ENCODE peak calls at places on chromosomes 12 and 14, in seven cellular contexts. N is AG09309, M is AG04449, I is upper lobe of left lung, J is A549, Y is lower leg skin, K is PC-9. D is an unnamed sample.

GRCh38 chr12:115440438-115440837 is 756.5 kb upstream of the TBX3 start:
- DNase-seq in N (peak), M (peak), I (no peak), K (no peak), Y (no peak), J (peak), D (no peak)

GRCh38 chr12:57844725-57845477 is 1.6 kb downstream of the CTDSP2 start:
- DNase-seq in I (peak), M (no peak), N (no peak), J (peak), K (peak), Y (peak), D (peak)

GRCh38 chr12:80598004-80598606 is 109.3 kb upstream of the MYF6 start:
- DNase-seq in N (peak), Y (no peak), K (no peak), I (no peak), M (peak), J (peak), D (no peak)

GRCh38 chr14:93804654-93805053 is 16.4 kb upstream of the PRIMA1 start:
- DNase-seq in N (no peak), J (no peak), K (no peak), Y (no peak), I (no peak), M (no peak), D (no peak)

GRCh38 chr12:25629341-25629740 is 76.3 kb upstream of the LMNTD1 start:
- DNase-seq in Y (no peak), K (no peak), M (no peak), N (no peak), J (no peak), I (no peak), D (no peak)

GRCh38 chr12:122031342-122032216 is 9.9 kb downstream of the BCL7A start:
- DNase-seq in M (no peak), I (no peak), K (peak), Y (no peak), J (peak), N (no peak), D (no peak)

GRCh38 chr12:39872425-39872824 is 233.5 kb downstream of the SLC2A13 start:
- DNase-seq in Y (no peak), M (no peak), J (no peak), N (no peak), K (no peak), I (no peak), D (no peak)

GRCh38 chr14:76773188-76773885 is 12.1 kb downstream of the VASH1 start:
- DNase-seq in J (peak), I (no peak), M (peak), K (peak), N (peak), Y (peak), D (no peak)

GRCh38 chr12:13209279-13210021 is 12.9 kb downstream of the EMP1 start:
- DNase-seq in M (no peak), N (no peak), J (no peak), Y (no peak), I (no peak), K (no peak), D (no peak)
- H3K4me3 ChIP-seq in M (no peak), N (no peak), J (no peak), Y (no peak), I (no peak), K (peak), D (no peak)

GRCh38 chr12:93802293-93802692 is 125.1 kb downstream of the CRADD start:
- DNase-seq in Y (no peak), I (no peak), K (no peak), N (no peak), J (no peak), M (no peak), D (no peak)
- H3K4me3 ChIP-seq in Y (no peak), I (no peak), K (no peak), N (no peak), J (no peak), M (no peak), D (no peak)

GRCh38 chr14:100900837-100901390 is 2.6 kb downstream of the RTL1 start:
- DNase-seq in K (peak), N (no peak), I (no peak), M (no peak), Y (no peak), J (peak), D (peak)

GRCh38 chr14:100901391-100902183 is 1.9 kb downstream of the RTL1 start:
- DNase-seq in N (no peak), I (no peak), J (no peak), K (no peak), M (no peak), Y (no peak), D (no peak)

GRCh38 chr14:100898465-100898864 is 5.1 kb downstream of the RTL1 start:
- DNase-seq in M (no peak), K (no peak), N (no peak), I (no peak), J (no peak), Y (peak), D (no peak)

GRCh38 chr14:100898935-100899840 is 4.3 kb downstream of the RTL1 start:
- DNase-seq in I (no peak), Y (peak), J (no peak), N (no peak), M (no peak), K (no peak), D (no peak)

DNA sequence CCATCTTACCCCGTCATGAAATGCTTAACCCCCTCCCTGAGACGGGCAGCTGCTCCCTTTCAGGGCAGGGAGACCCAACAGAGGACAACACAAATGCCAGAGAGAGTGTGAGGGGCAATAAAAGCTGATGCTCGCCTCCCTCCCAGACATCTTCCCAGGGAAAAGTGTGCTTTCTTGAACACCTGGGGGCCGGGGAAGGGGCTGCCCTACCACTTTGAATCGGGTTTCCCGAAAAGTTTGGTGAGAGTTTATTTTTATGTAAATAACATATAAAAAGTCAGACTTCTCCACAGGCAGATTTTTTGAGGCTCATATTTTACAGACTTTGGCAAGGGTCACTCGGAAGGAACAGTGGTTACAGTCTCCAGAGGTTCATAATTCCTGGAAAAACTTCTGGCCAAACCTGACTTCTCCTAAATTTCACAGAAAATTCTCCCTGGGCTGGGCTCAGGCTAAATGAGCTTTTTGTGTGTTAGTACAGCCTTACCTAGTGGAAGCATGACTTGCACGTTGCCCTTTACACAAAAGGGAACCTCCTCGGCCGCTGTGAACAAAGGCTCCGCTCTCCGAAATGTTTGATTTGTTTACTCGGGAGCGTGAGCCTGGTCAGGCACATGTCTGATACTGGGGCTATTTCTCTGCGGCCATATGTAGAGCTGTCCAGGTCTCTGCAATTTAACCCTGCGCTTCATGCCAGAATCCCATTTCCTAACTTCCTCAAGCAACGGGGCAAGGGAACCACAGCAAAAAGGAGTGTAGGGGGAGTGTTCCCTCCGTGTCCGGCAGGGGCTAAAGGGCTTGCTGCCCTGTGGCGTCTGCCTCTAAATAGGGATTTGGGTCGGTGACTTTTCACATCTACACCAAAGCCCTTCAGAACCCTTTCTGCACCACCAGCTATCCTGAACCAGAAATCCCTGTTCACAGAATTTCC is 3.4 kb downstream of the RTL1 start:
- DNase-seq in Y (no peak), I (no peak), K (no peak), N (no peak), J (no peak), M (no peak), D (peak)
- H3K4me3 ChIP-seq in Y (no peak), I (no peak), K (no peak), N (no peak), J (no peak), M (no peak), D (no peak)

DNA sequence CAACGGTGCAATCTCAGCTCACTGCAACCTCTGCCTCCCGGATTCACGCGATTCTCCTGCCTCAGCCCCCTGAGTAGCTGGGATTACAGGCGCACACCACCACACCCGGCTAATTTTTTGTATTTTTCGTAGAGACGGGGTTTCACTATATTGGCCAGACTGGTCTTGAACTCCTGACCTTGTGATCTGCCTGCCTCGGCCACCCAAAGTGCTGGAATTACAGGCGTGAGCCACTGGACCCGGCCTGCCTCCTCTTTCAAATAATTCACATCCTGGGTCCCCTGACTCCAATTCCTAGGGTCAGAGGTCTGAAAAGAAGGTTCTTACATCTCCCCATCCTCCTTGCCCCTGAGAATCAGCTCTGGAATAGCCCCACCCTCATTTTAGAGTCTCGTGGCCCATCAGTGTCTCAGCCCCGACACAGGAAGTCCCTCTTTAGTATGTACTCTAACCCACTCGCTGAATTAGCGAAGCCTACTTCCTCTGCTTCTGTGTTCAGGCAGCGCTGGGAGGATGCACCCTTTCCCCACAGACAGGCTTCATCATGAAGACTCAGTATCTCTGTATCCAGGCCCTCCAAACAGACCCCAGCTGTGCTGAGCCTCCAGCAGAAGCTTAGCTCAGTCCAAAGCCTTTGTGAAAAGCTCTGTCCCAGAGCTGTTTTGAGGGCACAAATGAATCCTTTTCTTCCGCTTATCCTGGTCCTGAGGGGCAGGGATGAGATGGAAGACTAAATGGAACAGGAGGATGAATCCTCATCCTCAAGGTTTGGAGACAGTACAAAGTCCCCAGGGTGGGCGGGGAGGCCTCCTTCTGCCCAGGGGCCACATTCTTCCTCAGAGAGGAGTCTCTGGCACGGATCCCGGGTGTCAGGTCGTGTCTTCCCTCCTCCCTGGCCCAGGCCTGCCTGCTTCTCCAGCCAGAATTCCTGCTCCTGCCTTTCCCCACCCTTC is 3.5 kb downstream of the LPAR5 start:
- DNase-seq in K (peak), J (no peak), M (no peak), Y (peak), I (no peak), N (no peak), D (no peak)
- H3K4me3 ChIP-seq in K (no peak), J (no peak), M (no peak), Y (no peak), I (no peak), N (no peak), D (no peak)

GRCh38 chr12:53617700-53618099 is 8.5 kb downstream of the ATF7 start:
- DNase-seq in I (no peak), K (no peak), J (no peak), N (no peak), Y (no peak), M (no peak), D (no peak)
- H3K4me3 ChIP-seq in I (peak), K (no peak), J (no peak), N (no peak), Y (no peak), M (no peak), D (no peak)

GRCh38 chr12:102824218-102824835 is 92.7 kb downstream of the PAH start:
- DNase-seq in Y (no peak), I (peak), K (peak), N (no peak), J (peak), M (no peak), D (peak)
- H3K4me3 ChIP-seq in Y (no peak), I (no peak), K (no peak), N (no peak), J (no peak), M (no peak), D (no peak)

DNA sequence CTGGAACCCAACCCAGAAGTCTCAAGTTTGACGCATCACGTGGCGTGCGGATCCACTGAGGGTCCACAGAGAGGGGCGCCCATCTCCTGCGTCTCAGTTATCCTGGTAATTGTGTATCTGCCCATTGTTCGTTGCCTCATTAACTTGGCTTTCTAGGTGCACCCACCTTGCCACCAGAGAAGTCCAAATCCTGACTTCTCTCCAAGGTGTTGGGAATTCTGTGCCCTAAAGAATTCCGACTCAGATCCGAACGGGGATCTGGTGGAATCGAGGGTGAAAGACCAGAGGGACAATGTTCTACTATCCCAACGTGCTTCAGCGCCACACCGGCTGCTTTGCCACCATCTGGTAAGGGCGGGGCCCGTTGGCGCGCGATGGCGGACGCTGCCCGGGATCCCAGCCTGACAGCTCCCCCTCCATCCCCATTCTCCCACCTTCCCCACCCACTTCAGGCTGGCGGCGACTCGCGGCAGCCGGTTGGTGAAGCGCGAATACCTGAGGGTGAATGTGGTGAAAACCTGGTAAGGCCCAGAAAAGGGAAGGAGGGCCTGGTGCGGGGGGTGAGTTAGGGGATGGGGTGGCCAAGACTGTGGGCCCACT is 481 bp downstream of the REC8 start:
- DNase-seq in J (no peak), Y (no peak), K (no peak), I (peak), M (no peak), N (no peak), D (no peak)
- H3K4me3 ChIP-seq in J (no peak), Y (no peak), K (no peak), I (peak), M (peak), N (no peak), D (no peak)

DNA sequence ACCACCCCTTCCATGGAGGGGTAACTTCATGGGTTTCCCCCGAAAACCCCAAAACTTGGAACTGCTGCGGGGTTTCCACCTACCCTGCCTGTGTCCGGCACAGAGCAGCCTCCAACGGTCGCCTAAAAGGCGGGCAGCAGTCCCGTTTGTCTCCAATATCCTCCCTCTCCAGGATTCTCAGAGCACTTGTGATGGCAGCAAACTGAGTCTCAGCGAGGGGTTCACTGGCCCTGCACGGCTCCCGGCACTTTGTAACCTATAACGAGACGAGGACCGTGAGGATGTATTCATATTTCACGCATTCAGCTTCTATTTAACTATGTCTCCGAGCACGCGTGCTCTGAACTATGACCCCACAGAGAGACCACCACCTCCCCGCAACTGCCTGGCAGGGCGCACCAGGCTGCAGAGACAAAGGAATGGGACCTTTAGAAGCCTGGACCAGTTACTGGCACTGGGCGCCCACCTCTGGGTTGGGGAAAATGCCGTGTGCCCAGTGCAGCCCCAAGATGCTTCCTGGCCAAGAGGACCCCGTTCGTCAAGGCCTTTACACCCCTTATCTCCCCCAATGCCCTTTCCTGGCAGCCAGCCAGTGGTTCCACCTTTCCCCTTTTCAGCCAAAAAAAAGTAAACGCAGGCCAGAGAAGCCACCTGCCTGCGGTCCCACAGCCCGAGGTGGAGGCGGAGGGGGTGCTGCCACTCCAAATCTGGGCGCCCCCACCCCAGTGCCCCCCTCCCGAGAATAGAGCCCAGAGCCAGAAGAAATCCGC is 173.1 kb upstream of the RTL1 start:
- DNase-seq in Y (peak), I (no peak), K (no peak), J (no peak), M (no peak), N (no peak), D (no peak)
- H3K4me3 ChIP-seq in Y (no peak), I (no peak), K (no peak), J (no peak), M (no peak), N (no peak), D (no peak)

D was measured in Caco-2.